ENCODE peak calls at places on chromosomes 2 and 18, in seven cellular contexts. U, A, G, W, I, T and C are unnamed samples.

GRCh38 chr2:224837066-224837465 is 120.9 kb upstream of the CCDC195 start:
- DNase-seq in U (no peak), A (no peak), G (no peak), W (no peak), I (no peak), T (no peak), C (no peak)

GRCh38 chr2:233068762-233069418 is 8.7 kb downstream of the INPP5D start:
- DNase-seq in U (no peak), A (no peak), G (no peak), W (no peak), I (no peak), T (no peak), C (no peak)

GRCh38 chr2:168995744-168996143 is 35.4 kb downstream of the ABCB11 start:
- DNase-seq in U (no peak), A (no peak), G (no peak), W (no peak), I (no peak), T (no peak), C (no peak)

GRCh38 chr18:62663731-62664336 is 51.5 kb upstream of the PHLPP1 start:
- DNase-seq in U (peak), A (no peak), G (no peak), W (no peak), I (no peak), T (peak), C (no peak)

GRCh38 chr2:172102858-172103359 is at the start of gene DLX2:
- DNase-seq in U (peak), A (peak), G (peak), W (peak), I (peak), T (peak), C (peak)

GRCh38 chr18:77063256-77063655 is 69.3 kb downstream of the MBP start:
- DNase-seq in U (peak), A (no peak), G (peak), W (no peak), I (no peak), T (peak), C (no peak)

GRCh38 chr2:140814141-140814540 is 1316.7 kb downstream of the LRP1B start:
- DNase-seq in U (no peak), A (no peak), G (no peak), W (no peak), I (no peak), T (no peak), C (no peak)

GRCh38 chr2:232750135-232750671 is 26.2 kb downstream of the KCNJ13 start:
- DNase-seq in U (no peak), A (no peak), G (no peak), W (peak), I (no peak), T (no peak), C (no peak)

GRCh38 chr2:113876503-113877387 is 13.1 kb upstream of the ACTR3 start:
- DNase-seq in U (peak), A (no peak), G (peak), W (peak), I (no peak), T (no peak), C (peak)

GRCh38 chr2:137888845-137889244 is 75.4 kb upstream of the HNMT start:
- DNase-seq in U (peak), A (peak), G (no peak), W (peak), I (no peak), T (no peak), C (peak)

GRCh38 chr18:13558132-13558531 is 168.2 kb downstream of the FAM210A start:
- DNase-seq in U (peak), A (peak), G (no peak), W (no peak), I (no peak), T (peak), C (peak)

GRCh38 chr18:22322251-22322691 is 95.4 kb downstream of the CTAGE1 start:
- DNase-seq in U (no peak), A (no peak), G (no peak), W (no peak), I (no peak), T (no peak), C (no peak)

GRCh38 chr18:13003466-13003896 is 12.3 kb downstream of the CEP192 start:
- DNase-seq in U (peak), A (peak), G (peak), W (no peak), I (peak), T (peak), C (peak)

GRCh38 chr18:13227910-13228309 is 9.3 kb downstream of the LDLRAD4 start:
- DNase-seq in U (no peak), A (no peak), G (no peak), W (no peak), I (no peak), T (no peak), C (no peak)

GRCh38 chr2:73203055-73203681 is 794 bp downstream of the NOTO start:
- DNase-seq in U (no peak), A (peak), G (no peak), W (no peak), I (no peak), T (no peak), C (no peak)

GRCh38 chr18:62505669-62506494 is 16.9 kb upstream of the ZCCHC2 start:
- DNase-seq in U (peak), A (no peak), G (no peak), W (no peak), I (no peak), T (no peak), C (no peak)

GRCh38 chr2:224946911-224947310 is 95.4 kb downstream of the DOCK10 start:
- DNase-seq in U (peak), A (no peak), G (no peak), W (no peak), I (no peak), T (peak), C (no peak)

GRCh38 chr2:150994041-150994440 is 267.6 kb downstream of the RBM43 start:
- DNase-seq in U (no peak), A (no peak), G (no peak), W (no peak), I (peak), T (peak), C (no peak)

GRCh38 chr2:64482243-64482642 is 28.3 kb downstream of the LGALSL start:
- DNase-seq in U (no peak), A (no peak), G (no peak), W (no peak), I (no peak), T (no peak), C (no peak)

GRCh38 chr18:70289351-70290330 is 796 bp downstream of the SOCS6 start:
- DNase-seq in U (no peak), A (peak), G (no peak), W (peak), I (no peak), T (peak), C (peak)

GRCh38 chr2:128293426-128293755 is 25.3 kb downstream of the HS6ST1 start:
- DNase-seq in U (no peak), A (no peak), G (no peak), W (no peak), I (no peak), T (no peak), C (no peak)

GRCh38 chr2:201779996-201780673 is 598 bp downstream of the ALS2 start:
- DNase-seq in U (peak), A (no peak), G (no peak), W (no peak), I (no peak), T (no peak), C (no peak)

GRCh38 chr18:62300359-62300963 is 24.6 kb upstream of the TNFRSF11A start:
- DNase-seq in U (no peak), A (no peak), G (no peak), W (no peak), I (no peak), T (no peak), C (no peak)

GRCh38 chr2:108195133-108195439 is 44.7 kb upstream of the SULT1C3 start:
- DNase-seq in U (no peak), A (no peak), G (no peak), W (no peak), I (no peak), T (no peak), C (no peak)
- TF ChIP-seq CTCF in U (no peak), A (no peak), G (no peak), W (peak), I (no peak), T (no peak), C (no peak)

DNA sequence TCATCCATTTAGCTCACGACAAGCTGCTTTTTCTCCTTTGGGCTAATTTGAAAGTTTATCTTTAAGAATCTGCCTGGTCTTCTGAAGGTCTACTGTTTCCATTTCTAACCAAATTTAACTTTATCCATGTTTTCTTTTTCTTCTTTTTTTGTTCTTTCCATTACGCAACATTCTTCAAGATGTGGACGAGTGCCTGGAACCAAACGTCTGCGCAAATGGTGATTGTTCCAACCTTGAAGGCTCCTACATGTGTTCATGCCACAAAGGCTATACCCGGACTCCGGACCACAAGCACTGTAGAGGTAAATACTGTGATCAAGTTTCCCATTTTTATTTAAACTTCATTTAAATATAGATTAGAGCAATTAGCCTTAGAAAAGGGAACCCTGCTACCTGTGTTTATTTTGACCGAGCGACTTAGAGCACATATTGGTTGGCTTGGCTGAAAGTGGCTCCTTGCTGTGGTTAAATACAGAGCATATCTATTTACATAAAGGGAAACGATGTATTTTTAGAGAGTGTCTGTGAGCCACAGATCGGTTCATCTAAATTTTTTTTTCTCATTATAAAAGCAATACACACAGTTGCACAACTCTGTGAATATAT is 183.4 kb upstream of the RASGRP3 start:
- DNase-seq in U (no peak), A (no peak), G (peak), W (no peak), I (no peak), T (no peak), C (no peak)
- TF ChIP-seq CTCF in U (no peak), A (no peak), G (no peak), W (no peak), I (no peak), T (no peak), C (no peak)

GRCh38 chr18:24023185-24023814 is 8.7 kb downstream of the TTC39C start:
- DNase-seq in U (peak), A (peak), G (no peak), W (no peak), I (no peak), T (no peak), C (peak)
- TF ChIP-seq CTCF in U (peak), A (peak), G (peak), W (no peak), I (no peak), T (no peak), C (peak)

GRCh38 chr18:53698907-53699306 is 525.6 kb downstream of the MBD2 start:
- DNase-seq in U (peak), A (peak), G (peak), W (no peak), I (no peak), T (no peak), C (peak)
- TF ChIP-seq CTCF in U (peak), A (peak), G (peak), W (no peak), I (peak), T (no peak), C (peak)

GRCh38 chr2:68901199-68901515 is 30.0 kb upstream of the BMP10 start:
- DNase-seq in U (peak), A (no peak), G (peak), W (no peak), I (no peak), T (peak), C (peak)
- TF ChIP-seq CTCF in U (peak), A (no peak), G (peak), W (no peak), I (peak), T (peak), C (no peak)

GRCh38 chr2:24191848-24192247 is 17.0 kb downstream of the FAM228A start:
- DNase-seq in U (no peak), A (no peak), G (no peak), W (no peak), I (no peak), T (no peak), C (no peak)
- TF ChIP-seq CTCF in U (no peak), A (no peak), G (no peak), W (no peak), I (no peak), T (no peak), C (no peak)

GRCh38 chr2:60091311-60091710 is 462.1 kb downstream of the BCL11A start:
- DNase-seq in U (peak), A (no peak), G (no peak), W (no peak), I (no peak), T (no peak), C (no peak)
- TF ChIP-seq CTCF in U (no peak), A (no peak), G (no peak), W (no peak), I (no peak), T (no peak), C (no peak)

GRCh38 chr2:231565915-231566594 is 26.6 kb upstream of the TEX44 start:
- DNase-seq in U (no peak), A (peak), G (no peak), W (no peak), I (no peak), T (no peak), C (no peak)

GRCh38 chr2:231567159-231567558 is 25.5 kb upstream of the TEX44 start:
- DNase-seq in U (no peak), A (no peak), G (no peak), W (no peak), I (no peak), T (no peak), C (no peak)

GRCh38 chr2:231570903-231571302 is 21.8 kb upstream of the TEX44 start:
- DNase-seq in U (no peak), A (no peak), G (no peak), W (no peak), I (no peak), T (no peak), C (no peak)

GRCh38 chr2:231568785-231569435 is 23.8 kb upstream of the TEX44 start:
- DNase-seq in U (no peak), A (no peak), G (no peak), W (no peak), I (no peak), T (no peak), C (no peak)

DNA sequence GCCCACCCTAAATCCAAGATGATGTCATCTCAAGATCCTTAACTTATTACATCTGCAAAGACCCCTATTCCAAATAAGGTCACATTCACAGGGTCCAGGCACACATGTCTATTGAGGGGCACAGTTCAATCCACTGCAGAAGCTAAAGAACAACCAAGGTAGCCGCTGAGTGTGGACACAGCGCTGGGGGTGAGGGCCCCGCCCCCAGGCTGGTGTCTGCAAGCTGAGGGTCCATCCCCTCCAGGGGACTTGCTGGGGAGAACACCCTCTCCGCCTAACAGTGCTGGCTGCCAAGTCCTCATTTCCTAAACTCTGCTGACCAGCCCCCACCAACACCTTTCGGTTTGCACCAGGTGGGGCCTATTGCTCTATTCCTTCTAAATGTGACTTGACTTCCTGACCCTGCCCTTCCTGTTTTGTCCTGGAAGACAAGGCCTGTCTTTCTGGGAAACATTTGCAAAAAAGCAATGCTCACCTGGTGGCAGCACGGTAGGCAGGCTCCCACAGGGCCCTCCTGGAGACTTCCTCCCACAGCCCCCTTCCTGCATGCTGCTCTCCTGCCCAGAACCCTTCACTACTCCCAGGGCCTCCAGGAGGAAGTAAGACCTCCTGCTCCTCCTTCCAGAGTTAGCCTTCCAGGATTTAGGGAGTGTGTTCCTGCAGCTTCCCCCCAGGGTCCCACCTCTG is 24.4 kb upstream of the TEX44 start:
- DNase-seq in U (no peak), A (no peak), G (no peak), W (no peak), I (no peak), T (no peak), C (no peak)
- TF ChIP-seq CTCF in U (no peak), A (no peak), G (no peak), W (no peak), I (no peak), T (no peak), C (no peak)

DNA sequence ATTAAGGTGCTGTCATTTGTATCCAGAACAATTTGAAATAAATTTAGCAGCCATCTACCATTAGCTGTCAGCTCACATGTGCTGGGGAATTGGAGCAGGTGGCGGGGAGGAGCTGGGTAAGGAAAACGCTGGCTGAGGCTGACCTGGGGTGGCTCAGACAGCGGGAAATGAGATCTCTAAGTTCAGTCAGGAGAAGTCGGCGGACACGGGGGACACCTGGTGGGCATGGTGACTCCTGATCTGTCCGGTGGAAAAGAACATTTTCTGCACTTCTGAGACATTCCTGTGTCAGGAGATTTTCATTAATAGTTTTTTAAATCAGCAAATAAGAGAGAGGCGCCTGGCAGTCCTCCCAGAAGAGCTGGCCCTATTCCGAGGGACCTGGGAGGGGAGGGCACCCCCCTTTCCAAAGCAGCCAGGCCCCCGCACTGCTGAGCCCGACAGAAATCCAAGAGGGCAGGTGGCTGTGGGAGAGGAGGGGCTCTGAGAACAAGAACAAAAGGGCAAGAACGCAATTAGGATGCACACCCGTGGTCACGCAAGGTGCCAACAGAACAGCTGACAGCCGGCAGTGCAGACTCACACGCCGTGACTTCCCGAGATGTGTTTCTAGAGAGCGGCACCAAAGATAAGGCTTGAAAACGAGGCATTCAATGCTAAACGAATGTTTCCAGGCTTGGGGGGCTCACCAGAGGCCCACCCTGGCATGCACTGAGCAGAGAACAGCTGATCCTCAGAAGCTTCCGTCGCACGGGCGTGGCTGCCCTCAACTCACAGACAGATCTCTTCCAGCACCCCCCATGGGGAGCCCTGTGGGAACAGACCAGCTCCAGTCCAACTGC is 26.4 kb downstream of the SLC66A2 start:
- DNase-seq in U (no peak), A (no peak), G (no peak), W (peak), I (no peak), T (no peak), C (no peak)
- TF ChIP-seq CTCF in U (no peak), A (no peak), G (no peak), W (no peak), I (no peak), T (no peak), C (no peak)

DNA sequence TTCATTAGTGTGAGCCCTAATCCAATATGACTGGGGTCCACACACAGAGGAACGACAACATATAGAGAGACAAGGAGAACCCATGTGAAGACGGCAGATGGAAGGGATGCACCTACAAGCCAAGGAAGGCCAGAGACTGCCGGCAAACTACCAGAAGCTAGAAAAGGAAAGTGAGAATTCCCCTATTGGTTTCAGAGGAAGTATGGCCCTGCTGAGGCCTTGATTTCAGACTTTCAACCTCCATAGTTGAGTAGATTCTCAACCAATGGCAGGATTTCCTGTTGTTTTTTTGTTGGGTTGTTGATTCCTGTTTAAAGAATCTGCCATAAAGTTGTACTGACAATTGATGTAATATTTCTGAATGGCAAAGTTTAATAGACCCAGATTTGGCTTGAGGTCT is 241.5 kb downstream of the SATB2 start:
- DNase-seq in U (no peak), A (no peak), G (no peak), W (no peak), I (no peak), T (no peak), C (no peak)
- TF ChIP-seq CTCF in U (no peak), A (no peak), G (no peak), W (no peak), I (no peak), T (no peak), C (no peak)